ENCODE peak calls at places on chromosome 21, in eight cellular contexts. One of them, this sample, is unnamed.

GRCh38 chr21:44658913-44659595 is 1.3 kb downstream of the KRTAP12-3 start:
- DNase-seq in stimulated activated CD4-positive, alpha-beta T cell treated with anti-CD3 and anti-CD28 coated beads, Interleukin-4, amount 100 ng/mL, for 48 hours: no peak
- DNase-seq in AG04450: no peak
- DNase-seq in NCI-H774: no peak
- DNase-seq in HFF-Myc: no peak
- DNase-seq in DMS 273 treated with DMSO at 0.1 percent for 48 hours: no peak
- DNase-seq in NCI-H1930: no peak
- DNase-seq in fibroblast of lung: no peak
- DNase-seq in this sample: no peak

GRCh38 chr21:33230518-33231324 is 983 bp downstream of the IFNAR2 start:
- DNase-seq in HFF-Myc: no peak
- DNase-seq in NCI-H1930: no peak
- DNase-seq in NCI-H774: no peak
- DNase-seq in fibroblast of lung: peak; percentile 43
- DNase-seq in AG04450: no peak
- DNase-seq in DMS 273 treated with DMSO at 0.1 percent for 48 hours: no peak
- DNase-seq in stimulated activated CD4-positive, alpha-beta T cell treated with anti-CD3 and anti-CD28 coated beads, Interleukin-4, amount 100 ng/mL, for 48 hours: no peak
- DNase-seq in this sample: no peak

GRCh38 chr21:34282223-34282622 is 81.6 kb upstream of the KCNE2 start:
- DNase-seq in NCI-H774: no peak
- DNase-seq in DMS 273 treated with DMSO at 0.1 percent for 48 hours: no peak
- DNase-seq in stimulated activated CD4-positive, alpha-beta T cell treated with anti-CD3 and anti-CD28 coated beads, Interleukin-4, amount 100 ng/mL, for 48 hours: no peak
- DNase-seq in NCI-H1930: no peak
- DNase-seq in AG04450: no peak
- DNase-seq in fibroblast of lung: no peak
- DNase-seq in HFF-Myc: no peak
- DNase-seq in this sample: no peak

GRCh38 chr21:41776778-41777177 is 9.9 kb upstream of the RIPK4 start:
- DNase-seq in stimulated activated CD4-positive, alpha-beta T cell treated with anti-CD3 and anti-CD28 coated beads, Interleukin-4, amount 100 ng/mL, for 48 hours: no peak
- DNase-seq in NCI-H774: no peak
- DNase-seq in HFF-Myc: no peak
- DNase-seq in fibroblast of lung: no peak
- DNase-seq in DMS 273 treated with DMSO at 0.1 percent for 48 hours: no peak
- DNase-seq in AG04450: no peak
- DNase-seq in NCI-H1930: no peak
- DNase-seq in this sample: no peak

GRCh38 chr21:19522384-19522783 is 1118.8 kb upstream of the TMPRSS15 start:
- DNase-seq in fibroblast of lung: no peak
- DNase-seq in AG04450: no peak
- DNase-seq in stimulated activated CD4-positive, alpha-beta T cell treated with anti-CD3 and anti-CD28 coated beads, Interleukin-4, amount 100 ng/mL, for 48 hours: no peak
- DNase-seq in HFF-Myc: no peak
- DNase-seq in DMS 273 treated with DMSO at 0.1 percent for 48 hours: no peak
- DNase-seq in NCI-H774: no peak
- DNase-seq in NCI-H1930: no peak
- DNase-seq in this sample: no peak

GRCh38 chr21:31110430-31110829 is 72.2 kb upstream of the KRTAP19-8 start:
- DNase-seq in NCI-H1930: no peak
- DNase-seq in NCI-H774: no peak
- DNase-seq in HFF-Myc: no peak
- DNase-seq in DMS 273 treated with DMSO at 0.1 percent for 48 hours: no peak
- DNase-seq in AG04450: no peak
- DNase-seq in fibroblast of lung: no peak
- DNase-seq in stimulated activated CD4-positive, alpha-beta T cell treated with anti-CD3 and anti-CD28 coated beads, Interleukin-4, amount 100 ng/mL, for 48 hours: no peak
- DNase-seq in this sample: no peak

GRCh38 chr21:32920474-32920873 is 105.3 kb upstream of the OLIG2 start:
- DNase-seq in NCI-H1930: no peak
- DNase-seq in DMS 273 treated with DMSO at 0.1 percent for 48 hours: no peak
- DNase-seq in fibroblast of lung: no peak
- DNase-seq in stimulated activated CD4-positive, alpha-beta T cell treated with anti-CD3 and anti-CD28 coated beads, Interleukin-4, amount 100 ng/mL, for 48 hours: no peak
- DNase-seq in HFF-Myc: no peak
- DNase-seq in NCI-H774: no peak
- DNase-seq in AG04450: no peak
- DNase-seq in this sample: no peak

GRCh38 chr21:44732263-44732662 is 20.9 kb upstream of the TSPEAR start:
- DNase-seq in stimulated activated CD4-positive, alpha-beta T cell treated with anti-CD3 and anti-CD28 coated beads, Interleukin-4, amount 100 ng/mL, for 48 hours: no peak
- DNase-seq in DMS 273 treated with DMSO at 0.1 percent for 48 hours: no peak
- DNase-seq in NCI-H1930: no peak
- DNase-seq in fibroblast of lung: no peak
- DNase-seq in NCI-H774: no peak
- DNase-seq in HFF-Myc: no peak
- DNase-seq in AG04450: no peak
- DNase-seq in this sample: no peak

GRCh38 chr21:25402134-25402957 is 204.9 kb downstream of the MRPL39 start:
- DNase-seq in NCI-H774: no peak
- DNase-seq in fibroblast of lung: no peak
- DNase-seq in DMS 273 treated with DMSO at 0.1 percent for 48 hours: no peak
- DNase-seq in NCI-H1930: no peak
- DNase-seq in stimulated activated CD4-positive, alpha-beta T cell treated with anti-CD3 and anti-CD28 coated beads, Interleukin-4, amount 100 ng/mL, for 48 hours: no peak
- DNase-seq in AG04450: no peak
- DNase-seq in HFF-Myc: no peak
- DNase-seq in this sample: no peak

GRCh38 chr21:39125752-39126485 is 57.3 kb downstream of the PSMG1 start:
- DNase-seq in NCI-H774: peak; percentile 83
- DNase-seq in HFF-Myc: no peak
- DNase-seq in DMS 273 treated with DMSO at 0.1 percent for 48 hours: peak; percentile 24
- DNase-seq in AG04450: peak; percentile 49
- DNase-seq in NCI-H1930: peak; percentile 63
- DNase-seq in stimulated activated CD4-positive, alpha-beta T cell treated with anti-CD3 and anti-CD28 coated beads, Interleukin-4, amount 100 ng/mL, for 48 hours: no peak
- DNase-seq in fibroblast of lung: peak; percentile 85
- DNase-seq in this sample: peak; percentile 77

GRCh38 chr21:18369115-18369514 is 34.5 kb downstream of the TMPRSS15 start:
- DNase-seq in HFF-Myc: no peak
- DNase-seq in fibroblast of lung: peak; percentile 5
- DNase-seq in DMS 273 treated with DMSO at 0.1 percent for 48 hours: peak; percentile 14
- DNase-seq in NCI-H1930: no peak
- DNase-seq in NCI-H774: no peak
- DNase-seq in stimulated activated CD4-positive, alpha-beta T cell treated with anti-CD3 and anti-CD28 coated beads, Interleukin-4, amount 100 ng/mL, for 48 hours: no peak
- DNase-seq in AG04450: no peak
- DNase-seq in this sample: no peak

GRCh38 chr21:46399129-46399528 is 59.6 kb upstream of the DIP2A start:
- DNase-seq in AG04450: no peak
- DNase-seq in fibroblast of lung: no peak
- DNase-seq in DMS 273 treated with DMSO at 0.1 percent for 48 hours: no peak
- DNase-seq in NCI-H774: no peak
- DNase-seq in HFF-Myc: no peak
- DNase-seq in NCI-H1930: no peak
- DNase-seq in stimulated activated CD4-positive, alpha-beta T cell treated with anti-CD3 and anti-CD28 coated beads, Interleukin-4, amount 100 ng/mL, for 48 hours: no peak
- DNase-seq in this sample: no peak

GRCh38 chr21:38661296-38662223 is 144.2 kb upstream of the ETS2 start:
- DNase-seq in NCI-H774: peak; percentile 21
- DNase-seq in HFF-Myc: no peak
- DNase-seq in stimulated activated CD4-positive, alpha-beta T cell treated with anti-CD3 and anti-CD28 coated beads, Interleukin-4, amount 100 ng/mL, for 48 hours: no peak
- DNase-seq in fibroblast of lung: peak; percentile 80
- DNase-seq in AG04450: peak; percentile 26
- DNase-seq in NCI-H1930: no peak
- DNase-seq in DMS 273 treated with DMSO at 0.1 percent for 48 hours: no peak
- DNase-seq in this sample: no peak

GRCh38 chr21:35864039-35864438 is 196.3 kb downstream of the SETD4 start:
- DNase-seq in NCI-H1930: no peak
- DNase-seq in fibroblast of lung: no peak
- DNase-seq in DMS 273 treated with DMSO at 0.1 percent for 48 hours: no peak
- DNase-seq in NCI-H774: no peak
- DNase-seq in HFF-Myc: no peak
- DNase-seq in AG04450: no peak
- DNase-seq in stimulated activated CD4-positive, alpha-beta T cell treated with anti-CD3 and anti-CD28 coated beads, Interleukin-4, amount 100 ng/mL, for 48 hours: no peak
- DNase-seq in this sample: no peak

GRCh38 chr21:25568230-25568629 is 39.1 kb downstream of the MRPL39 start:
- DNase-seq in HFF-Myc: no peak
- DNase-seq in NCI-H774: no peak
- DNase-seq in NCI-H1930: no peak
- DNase-seq in AG04450: peak; percentile 26
- DNase-seq in fibroblast of lung: peak; percentile 82
- DNase-seq in DMS 273 treated with DMSO at 0.1 percent for 48 hours: no peak
- DNase-seq in stimulated activated CD4-positive, alpha-beta T cell treated with anti-CD3 and anti-CD28 coated beads, Interleukin-4, amount 100 ng/mL, for 48 hours: no peak
- DNase-seq in this sample: no peak

GRCh38 chr21:43881283-43881682 is 16.3 kb downstream of the AGPAT3 start:
- DNase-seq in AG04450: no peak
- DNase-seq in stimulated activated CD4-positive, alpha-beta T cell treated with anti-CD3 and anti-CD28 coated beads, Interleukin-4, amount 100 ng/mL, for 48 hours: no peak
- DNase-seq in DMS 273 treated with DMSO at 0.1 percent for 48 hours: no peak
- DNase-seq in NCI-H1930: no peak
- DNase-seq in HFF-Myc: no peak
- DNase-seq in fibroblast of lung: no peak
- DNase-seq in NCI-H774: no peak
- DNase-seq in this sample: no peak

GRCh38 chr21:34544032-34544496 is 32.1 kb upstream of the KCNE1 start:
- DNase-seq in AG04450: no peak
- DNase-seq in HFF-Myc: peak; percentile 62
- DNase-seq in NCI-H774: peak; percentile 1
- DNase-seq in stimulated activated CD4-positive, alpha-beta T cell treated with anti-CD3 and anti-CD28 coated beads, Interleukin-4, amount 100 ng/mL, for 48 hours: peak; percentile 39
- DNase-seq in NCI-H1930: no peak
- DNase-seq in fibroblast of lung: peak; percentile 69
- DNase-seq in DMS 273 treated with DMSO at 0.1 percent for 48 hours: peak; percentile 43
- DNase-seq in this sample: peak; percentile 63

GRCh38 chr21:32330784-32331311 is 32.2 kb downstream of the MRAP start:
- DNase-seq in NCI-H774: no peak
- DNase-seq in stimulated activated CD4-positive, alpha-beta T cell treated with anti-CD3 and anti-CD28 coated beads, Interleukin-4, amount 100 ng/mL, for 48 hours: no peak
- DNase-seq in DMS 273 treated with DMSO at 0.1 percent for 48 hours: no peak
- DNase-seq in NCI-H1930: no peak
- DNase-seq in AG04450: no peak
- DNase-seq in HFF-Myc: no peak
- DNase-seq in fibroblast of lung: no peak
- DNase-seq in this sample: no peak

GRCh38 chr21:39474545-39474944 is 22.8 kb downstream of the SH3BGR start:
- DNase-seq in fibroblast of lung: no peak
- DNase-seq in AG04450: no peak
- DNase-seq in DMS 273 treated with DMSO at 0.1 percent for 48 hours: no peak
- DNase-seq in HFF-Myc: no peak
- DNase-seq in NCI-H1930: no peak
- DNase-seq in stimulated activated CD4-positive, alpha-beta T cell treated with anti-CD3 and anti-CD28 coated beads, Interleukin-4, amount 100 ng/mL, for 48 hours: no peak
- DNase-seq in NCI-H774: no peak
- DNase-seq in this sample: no peak

GRCh38 chr21:46237474-46237873 is 8.9 kb upstream of the LSS start:
- DNase-seq in DMS 273 treated with DMSO at 0.1 percent for 48 hours: no peak
- DNase-seq in stimulated activated CD4-positive, alpha-beta T cell treated with anti-CD3 and anti-CD28 coated beads, Interleukin-4, amount 100 ng/mL, for 48 hours: no peak
- DNase-seq in NCI-H1930: no peak
- DNase-seq in NCI-H774: no peak
- DNase-seq in HFF-Myc: no peak
- DNase-seq in fibroblast of lung: no peak
- DNase-seq in AG04450: no peak
- DNase-seq in this sample: no peak

GRCh38 chr21:32712641-32713040 is 15.2 kb downstream of the SYNJ1 start:
- DNase-seq in DMS 273 treated with DMSO at 0.1 percent for 48 hours: no peak
- DNase-seq in NCI-H1930: no peak
- DNase-seq in stimulated activated CD4-positive, alpha-beta T cell treated with anti-CD3 and anti-CD28 coated beads, Interleukin-4, amount 100 ng/mL, for 48 hours: no peak
- DNase-seq in HFF-Myc: no peak
- DNase-seq in AG04450: no peak
- DNase-seq in NCI-H774: no peak
- DNase-seq in fibroblast of lung: no peak
- DNase-seq in this sample: no peak

GRCh38 chr21:46116189-46116845 is 18.4 kb downstream of the COL6A2 start:
- DNase-seq in AG04450: no peak
- DNase-seq in NCI-H1930: no peak
- DNase-seq in DMS 273 treated with DMSO at 0.1 percent for 48 hours: no peak
- DNase-seq in fibroblast of lung: no peak
- DNase-seq in NCI-H774: no peak
- DNase-seq in HFF-Myc: no peak
- DNase-seq in stimulated activated CD4-positive, alpha-beta T cell treated with anti-CD3 and anti-CD28 coated beads, Interleukin-4, amount 100 ng/mL, for 48 hours: no peak
- DNase-seq in this sample: no peak

GRCh38 chr21:37829043-37829442 is 87.2 kb downstream of the KCNJ6 start:
- DNase-seq in HFF-Myc: no peak
- DNase-seq in NCI-H774: no peak
- DNase-seq in DMS 273 treated with DMSO at 0.1 percent for 48 hours: peak; percentile 87
- DNase-seq in AG04450: no peak
- DNase-seq in fibroblast of lung: no peak
- DNase-seq in stimulated activated CD4-positive, alpha-beta T cell treated with anti-CD3 and anti-CD28 coated beads, Interleukin-4, amount 100 ng/mL, for 48 hours: no peak
- DNase-seq in NCI-H1930: no peak
- DNase-seq in this sample: no peak

GRCh38 chr21:32406405-32406804 is 6.1 kb upstream of the EVA1C start:
- DNase-seq in HFF-Myc: no peak
- DNase-seq in NCI-H1930: no peak
- DNase-seq in AG04450: no peak
- DNase-seq in fibroblast of lung: no peak
- DNase-seq in stimulated activated CD4-positive, alpha-beta T cell treated with anti-CD3 and anti-CD28 coated beads, Interleukin-4, amount 100 ng/mL, for 48 hours: no peak
- DNase-seq in DMS 273 treated with DMSO at 0.1 percent for 48 hours: no peak
- DNase-seq in NCI-H774: no peak
- DNase-seq in this sample: no peak

This sample was measured in iPS DF 6.9.